ENCODE peak calls at places on chromosomes 4 and X, in nine cellular contexts. N is GM12892, Z is A549, D is tibial nerve, T is spleen, S is IMR-90, J is H54, F is ovary, M is body of pancreas. W is an unnamed sample.

GRCh38 chr4:105586638-105587328 is 34.4 kb downstream of the ARHGEF38 start:
- DNase-seq in N (no peak), T (no peak), D (no peak), S (no peak), F (no peak), Z (no peak), J (no peak), M (no peak), W (no peak)

GRCh38 chr4:113849771-113850170 is 88.2 kb upstream of the CAMK2D start:
- DNase-seq in N (no peak), Z (no peak), M (no peak), D (no peak), J (no peak), S (peak), T (no peak), F (no peak), W (peak)

GRCh38 chr4:128060130-128060619 is 937 bp upstream of the LARP1B start:
- DNase-seq in Z (no peak), J (no peak), F (no peak), T (no peak), M (no peak), D (no peak), N (no peak), S (peak), W (no peak)

GRCh38 chr4:108342325-108342986 is 173.7 kb upstream of the LEF1 start:
- DNase-seq in N (no peak), D (no peak), J (no peak), M (no peak), F (no peak), S (no peak), T (no peak), Z (no peak), W (no peak)

GRCh38 chr4:117845270-117845669 is 189.0 kb upstream of the NDST3 start:
- DNase-seq in T (no peak), D (no peak), M (no peak), Z (no peak), F (no peak), J (no peak), N (no peak), S (no peak), W (no peak)

GRCh38 chr4:1202526-1203378 is 30.4 kb upstream of the SPON2 start:
- DNase-seq in D (no peak), S (no peak), J (no peak), N (peak), M (no peak), F (peak), Z (no peak), T (peak), W (no peak)

GRCh38 chr4:118225521-118225920 is 127.3 kb downstream of the PRSS12 start:
- DNase-seq in M (no peak), J (no peak), D (no peak), S (no peak), T (no peak), F (no peak), Z (no peak), N (no peak), W (no peak)

GRCh38 chr4:1048781-1049590 is 37.6 kb downstream of the FGFRL1 start:
- DNase-seq in Z (no peak), S (no peak), M (no peak), D (no peak), T (peak), F (peak), N (peak), J (no peak), W (no peak)

GRCh38 chrX:10173331-10173900 is 16.6 kb downstream of the CLCN4 start:
- DNase-seq in S (peak), Z (no peak), J (no peak), M (peak), N (no peak), T (no peak), D (peak), F (peak), W (peak)

GRCh38 chr4:8853249-8853648 is 18.4 kb downstream of the HMX1 start:
- DNase-seq in T (no peak), N (no peak), F (no peak), J (no peak), D (no peak), S (no peak), M (no peak), Z (no peak), W (no peak)

GRCh38 chr4:186840771-186841301 is 117.2 kb upstream of the FAT1 start:
- DNase-seq in S (no peak), M (no peak), J (no peak), F (peak), N (no peak), Z (no peak), T (no peak), D (peak), W (no peak)

GRCh38 chrX:130994671-130995070 is 63.5 kb upstream of the ARHGAP36 start:
- DNase-seq in S (peak), N (no peak), T (no peak), Z (peak), F (no peak), J (no peak), D (peak), M (no peak), W (no peak)

GRCh38 chr4:4859010-4859798 is at the start of gene MSX1:
- DNase-seq in N (peak), J (peak), T (peak), F (peak), Z (peak), S (peak), D (peak), M (peak), W (peak)

GRCh38 chr4:54942735-54943134 is 182.7 kb downstream of the KDR start:
- DNase-seq in S (no peak), J (no peak), M (no peak), D (no peak), N (no peak), T (no peak), Z (no peak), F (no peak), W (no peak)

GRCh38 chr4:58502839-58503238 is 1392.7 kb upstream of the IGFBP7 start:
- DNase-seq in F (no peak), N (no peak), J (no peak), Z (no peak), S (no peak), M (no peak), D (no peak), T (no peak), W (no peak)

GRCh38 chrX:110087485-110088356 is 84.8 kb downstream of the TMEM164 start:
- DNase-seq in T (no peak), J (peak), F (no peak), N (no peak), D (peak), S (peak), M (no peak), Z (peak), W (no peak)

GRCh38 chr4:103853627-103854026 is 133.8 kb upstream of the TACR3 start:
- DNase-seq in N (no peak), T (no peak), Z (no peak), J (peak), F (no peak), S (no peak), M (no peak), D (no peak), W (no peak)

GRCh38 chr4:30755306-30755705 is 35.1 kb downstream of the PCDH7 start:
- DNase-seq in N (no peak), D (no peak), S (no peak), F (no peak), M (no peak), J (no peak), T (no peak), Z (no peak), W (no peak)

GRCh38 chrX:53282313-53282712 is 929 bp upstream of the IQSEC2 start:
- DNase-seq in Z (no peak), S (no peak), F (peak), T (no peak), N (no peak), D (no peak), J (no peak), M (no peak), W (no peak)

GRCh38 chr4:145890689-145891088 is 47.9 kb downstream of the ZNF827 start:
- DNase-seq in T (no peak), N (no peak), D (no peak), Z (no peak), F (no peak), M (no peak), S (no peak), J (no peak), W (no peak)

GRCh38 chr4:33262809-33263208 is 2542.6 kb downstream of the PCDH7 start:
- DNase-seq in S (no peak), T (no peak), D (no peak), N (no peak), J (peak), F (no peak), Z (peak), M (no peak), W (no peak)

GRCh38 chrX:6909396-6909795 is 238.1 kb upstream of the STS start:
- DNase-seq in S (no peak), D (no peak), F (no peak), Z (no peak), M (no peak), J (no peak), N (no peak), T (no peak), W (no peak)

GRCh38 chrX:57596109-57596870 is 4.5 kb downstream of the ZXDB start:
- DNase-seq in S (no peak), M (no peak), F (no peak), J (no peak), N (no peak), Z (no peak), D (no peak), T (no peak), W (no peak)

GRCh38 chr4:118154643-118155042 is 120.4 kb downstream of the NDST3 start:
- DNase-seq in D (no peak), S (peak), Z (no peak), T (no peak), N (no peak), J (no peak), F (no peak), M (no peak), W (no peak)

GRCh38 chr4:89263265-89263664 is 44.3 kb downstream of the GPRIN3 start:
- DNase-seq in F (no peak), S (no peak), T (no peak), N (no peak), M (no peak), D (no peak), Z (no peak), J (no peak), W (no peak)

GRCh38 chrX:17035111-17035510 is 88.7 kb downstream of the REPS2 start:
- DNase-seq in F (no peak), M (no peak), N (no peak), D (no peak), T (no peak), J (no peak), S (no peak), Z (no peak), W (no peak)

GRCh38 chr4:158722917-158723793 is at the start of gene PPID:
- DNase-seq in N (peak), S (peak), J (peak), F (peak), D (peak), M (peak), T (peak), Z (peak), W (peak)
- TF ChIP-seq POLR2A in N (peak), S (peak), J (peak), F (peak), D (peak), M (peak), T (no peak), Z (peak), W (peak)

DNA sequence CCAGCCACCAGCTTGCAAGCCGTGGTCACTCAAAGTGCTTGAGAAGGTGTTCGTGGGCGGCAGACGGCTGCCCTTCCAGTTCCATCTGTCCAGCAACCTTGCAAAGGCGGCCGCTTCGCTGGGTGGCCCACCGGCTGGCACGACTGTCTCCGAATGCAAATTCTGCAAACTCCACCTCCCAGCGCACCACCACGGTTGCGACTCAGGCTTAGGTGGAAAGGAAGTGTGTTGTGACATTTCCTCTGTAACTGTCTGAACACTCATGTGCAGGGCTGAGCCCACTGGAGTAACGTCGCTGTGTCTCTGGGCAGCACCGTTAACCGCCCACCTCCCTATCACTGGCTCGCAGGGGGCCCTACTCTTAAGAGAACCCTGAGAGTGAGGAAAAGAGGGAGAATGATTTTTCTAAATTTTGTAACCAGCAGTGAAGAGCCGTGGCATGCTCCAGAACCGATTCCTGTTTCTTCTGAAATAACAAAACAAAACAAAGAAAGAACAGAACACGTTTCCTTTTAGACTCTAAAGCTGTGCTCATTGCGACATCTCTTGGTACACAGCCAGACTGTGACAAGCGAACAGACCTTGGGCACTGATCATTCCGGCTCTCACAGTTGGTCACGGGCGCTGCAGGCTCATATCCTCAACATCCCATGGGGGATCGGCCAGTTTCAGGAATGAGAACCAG is at the start of gene P2RY8:
- DNase-seq in Z (peak), M (peak), T (peak), N (peak), J (no peak), F (peak), D (peak), S (no peak), W (peak)
- TF ChIP-seq POLR2A in Z (no peak), M (peak), T (no peak), N (peak), J (no peak), F (no peak), D (no peak), S (no peak), W (no peak)

DNA sequence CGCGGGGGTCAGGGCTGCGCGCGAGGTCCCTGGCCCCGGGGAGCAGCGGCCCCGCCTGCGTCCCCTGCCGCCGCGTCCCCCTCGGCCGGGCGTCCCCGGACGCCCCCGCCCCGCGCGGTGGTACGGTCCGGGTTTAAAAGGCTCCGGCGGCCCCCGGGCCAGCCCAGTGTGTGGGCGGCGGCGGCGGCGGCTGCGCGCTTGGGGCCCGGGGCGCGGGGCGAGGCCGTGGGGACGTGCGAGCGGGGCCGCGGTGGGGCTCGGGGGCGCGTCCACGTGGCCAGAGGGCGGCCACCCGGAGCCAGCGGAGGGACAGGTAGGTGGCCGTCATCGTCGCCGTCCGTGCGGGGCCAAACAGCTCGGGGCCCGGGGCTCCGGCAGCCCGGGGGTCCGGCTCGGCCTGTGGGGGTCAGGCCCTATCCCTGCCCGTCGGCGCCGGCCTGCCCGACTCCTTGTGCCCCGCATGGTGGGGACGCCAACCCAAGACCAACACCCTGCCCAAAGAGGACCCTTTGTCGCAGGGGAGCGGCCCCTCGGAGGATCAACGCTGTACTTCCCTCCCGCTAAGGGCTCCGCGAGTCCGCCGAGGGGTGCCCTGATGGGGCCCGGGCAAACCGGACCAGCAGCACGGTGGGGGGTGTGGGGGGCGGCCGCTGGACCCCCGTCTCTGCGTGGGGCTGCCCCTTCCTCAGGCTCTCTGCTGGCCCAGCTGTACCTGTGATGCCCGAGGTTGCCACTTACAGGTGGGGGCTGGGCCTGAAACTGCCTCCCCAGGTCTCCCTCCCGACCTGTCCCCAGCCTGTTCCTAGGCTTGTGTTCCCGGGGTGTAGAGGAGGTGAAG is at the start of gene PLXNA3:
- DNase-seq in T (peak), J (peak), Z (no peak), N (peak), D (no peak), M (peak), F (peak), S (no peak), W (no peak)
- TF ChIP-seq POLR2A in T (no peak), J (peak), Z (peak), N (peak), D (peak), M (no peak), F (peak), S (peak), W (peak)

DNA sequence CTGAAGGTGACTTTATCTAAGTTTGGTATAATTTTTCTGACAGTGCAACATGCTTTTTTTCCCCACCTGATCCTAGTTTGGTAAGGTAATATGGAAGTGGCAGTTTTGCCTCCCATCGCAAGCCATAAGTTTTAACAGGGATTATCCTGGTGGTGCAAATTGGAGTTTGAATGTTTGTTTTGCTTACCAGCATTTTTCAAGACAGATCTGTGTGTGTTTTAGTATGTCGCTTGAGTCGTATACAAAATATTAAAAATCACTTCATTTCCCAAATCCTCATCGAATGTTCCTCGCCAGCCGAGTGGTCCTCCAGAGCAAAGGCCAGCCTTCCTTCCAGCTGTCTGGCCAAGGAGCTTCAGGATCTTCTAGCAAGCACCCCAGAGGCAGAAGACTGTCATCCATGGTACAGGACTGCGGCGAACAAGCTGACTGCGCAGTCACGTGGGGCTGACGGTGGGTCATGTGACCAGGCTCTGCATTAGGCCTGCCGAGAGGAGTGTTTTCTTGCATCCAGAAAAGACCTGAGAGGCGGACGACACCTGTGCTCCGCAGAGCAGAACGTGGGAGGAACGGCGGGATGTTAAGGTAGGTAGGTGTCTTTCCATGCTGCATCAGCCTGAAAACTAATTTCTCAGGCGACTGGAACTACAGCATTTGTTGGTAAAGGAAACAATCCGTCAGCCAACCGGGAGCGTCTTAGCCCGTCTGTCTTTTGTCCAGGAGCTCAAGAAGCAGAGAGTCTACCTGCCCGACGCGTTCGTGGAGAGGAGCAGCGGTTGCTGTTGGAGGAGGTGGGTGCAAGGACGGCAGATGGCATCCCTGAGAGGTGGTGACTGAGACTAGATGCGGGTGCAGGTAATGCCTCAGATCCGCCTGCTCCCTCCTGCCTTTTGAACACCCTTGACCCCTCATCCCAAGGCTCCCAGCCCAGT is at the start of gene GPRASP3:
- DNase-seq in D (peak), N (peak), F (peak), T (peak), M (peak), J (no peak), S (peak), Z (peak), W (peak)
- TF ChIP-seq POLR2A in D (peak), N (peak), F (no peak), T (no peak), M (peak), J (no peak), S (no peak), Z (peak), W (no peak)

GRCh38 chrX:36856849-36857248 is 151.3 kb upstream of the FAM47C start:
- DNase-seq in N (no peak), F (no peak), T (no peak), M (no peak), S (peak), J (no peak), D (no peak), Z (no peak), W (no peak)
- TF ChIP-seq POLR2A in N (no peak), F (no peak), T (no peak), M (no peak), S (no peak), J (no peak), D (no peak), Z (no peak), W (no peak)

GRCh38 chr4:121070696-121071639 is 1.4 kb downstream of the NDNF start:
- DNase-seq in S (no peak), N (no peak), F (peak), Z (peak), J (peak), M (peak), D (no peak), T (no peak), W (peak)
- TF ChIP-seq POLR2A in S (no peak), N (no peak), F (no peak), Z (no peak), J (no peak), M (no peak), D (no peak), T (no peak), W (no peak)